ENCODE peak calls at places on chromosomes 3 and 15, in seven cellular contexts. P is GM23248, A is neural progenitor cell, O is heart left ventricle, H is right cardiac atrium, Q is transverse colon, K is psoas muscle. F is an unnamed sample. For H3K4me1, the result is how much of the 10 kb centered on the place peaks cover.

GRCh38 chr3:157232146-157232545 is 72.2 kb upstream of the CCNL1 start:
- DNase-seq in H (no peak), A (no peak), P (peak), Q (no peak), O (no peak), K (no peak), F (no peak)

GRCh38 chr15:70318996-70319465 is 221.3 kb upstream of the TLE3 start:
- DNase-seq in A (no peak), P (peak), O (no peak), Q (peak), K (peak), H (no peak), F (no peak)

GRCh38 chr3:72606005-72606800 is 242.0 kb downstream of the SHQ1 start:
- DNase-seq in K (no peak), Q (no peak), P (no peak), H (no peak), O (no peak), A (no peak), F (no peak)

GRCh38 chr3:154515921-154516320 is 85.9 kb upstream of the GPR149 start:
- DNase-seq in K (no peak), Q (no peak), H (no peak), O (no peak), A (no peak), P (no peak), F (no peak)

GRCh38 chr3:138408751-138409161 is 25.7 kb upstream of the ESYT3 start:
- DNase-seq in Q (no peak), O (no peak), P (peak), H (no peak), A (no peak), K (no peak), F (no peak)

GRCh38 chr3:58521917-58522680 is 14.9 kb downstream of the ACOX2 start:
- DNase-seq in P (no peak), H (no peak), K (no peak), A (peak), O (no peak), Q (no peak), F (no peak)

GRCh38 chr15:31306426-31307269 is 20.0 kb upstream of the KLF13 start:
- DNase-seq in P (no peak), A (peak), H (peak), O (peak), K (no peak), Q (no peak), F (peak)

GRCh38 chr3:170128259-170128976 is 53.1 kb downstream of the PHC3 start:
- DNase-seq in K (no peak), A (no peak), H (no peak), O (no peak), P (no peak), Q (peak), F (no peak)

GRCh38 chr15:70308011-70308761 is 210.5 kb upstream of the TLE3 start:
- DNase-seq in H (no peak), P (no peak), K (no peak), Q (no peak), O (no peak), A (no peak), F (no peak)

GRCh38 chr15:39159833-39160232 is 421.0 kb upstream of the THBS1 start:
- DNase-seq in Q (no peak), P (no peak), K (no peak), H (no peak), O (no peak), A (no peak), F (no peak)

GRCh38 chr3:150300847-150301517 is 107.1 kb upstream of the TSC22D2 start:
- DNase-seq in K (no peak), H (no peak), O (no peak), P (peak), Q (no peak), A (no peak), F (no peak)

GRCh38 chr15:68056097-68056865 is 2.2 kb downstream of the PIAS1 start:
- DNase-seq in O (no peak), H (no peak), K (no peak), A (peak), P (peak), Q (no peak), F (no peak)

GRCh38 chr15:68501616-68502015 is 69.7 kb upstream of the ITGA11 start:
- DNase-seq in A (no peak), K (no peak), H (no peak), Q (no peak), P (no peak), O (no peak), F (no peak)

GRCh38 chr3:47758261-47759025 is 23.2 kb downstream of the SMARCC1 start:
- DNase-seq in O (no peak), K (no peak), P (no peak), H (no peak), Q (no peak), A (no peak), F (no peak)

GRCh38 chr3:129256270-129256669 is 6.9 kb downstream of the COPG1 start:
- DNase-seq in A (no peak), H (no peak), K (no peak), O (no peak), Q (no peak), P (no peak), F (no peak)

GRCh38 chr3:181292984-181293383 is 303.4 kb upstream of the DNAJC19 start:
- DNase-seq in K (no peak), O (no peak), A (no peak), H (no peak), Q (no peak), P (peak), F (no peak)

GRCh38 chr15:71512281-71513016 is 297.9 kb upstream of the NR2E3 start:
- DNase-seq in K (no peak), Q (no peak), A (no peak), H (no peak), O (no peak), P (no peak), F (no peak)

GRCh38 chr3:101466465-101467309 is 46.3 kb downstream of the SENP7 start:
- DNase-seq in K (no peak), H (no peak), O (no peak), A (peak), Q (peak), P (no peak), F (peak)

GRCh38 chr3:183871541-183871940 is 13.1 kb downstream of the PARL start:
- DNase-seq in Q (no peak), O (no peak), H (no peak), A (no peak), P (no peak), K (no peak), F (no peak)

GRCh38 chr3:45552773-45553371 is 41.7 kb upstream of the LIMD1 start:
- DNase-seq in Q (no peak), O (no peak), P (no peak), A (no peak), K (no peak), H (no peak), F (no peak)

GRCh38 chr3:52769786-52770445 is 824 bp downstream of the NEK4 start:
- DNase-seq in H (no peak), P (peak), O (no peak), A (no peak), K (no peak), Q (no peak), F (no peak)

GRCh38 chr3:197312431-197312830 is 14.0 kb upstream of the DLG1 start:
- DNase-seq in K (no peak), A (no peak), O (no peak), H (no peak), Q (no peak), P (no peak), F (no peak)

GRCh38 chr3:153528473-153528872 is 366.4 kb downstream of the RAP2B start:
- DNase-seq in A (no peak), H (no peak), K (no peak), O (no peak), P (no peak), Q (no peak), F (no peak)

GRCh38 chr3:45234250-45234649 is 8.2 kb upstream of the TMEM158 start:
- DNase-seq in H (no peak), K (no peak), O (no peak), P (no peak), Q (no peak), A (no peak), F (no peak)

GRCh38 chr15:68783226-68784054 is 37.3 kb downstream of the ANP32A start:
- DNase-seq in P (no peak), Q (peak), A (peak), K (peak), O (no peak), H (no peak), F (peak)

GRCh38 chr15:51286816-51287215 is 51.6 kb downstream of the CYP19A1 start:
- DNase-seq in P (no peak), A (no peak), O (no peak), Q (no peak), H (no peak), K (no peak), F (peak)
- H3K4me1 ChIP-seq in P (under half), A (under half), O (under half), Q (under half), H (under half), K (under half), F (under half)

GRCh38 chr3:64440498-64440897 is 215.2 kb upstream of the PRICKLE2 start:
- DNase-seq in O (no peak), Q (no peak), A (no peak), P (peak), H (no peak), K (no peak), F (no peak)

GRCh38 chr3:64441861-64442260 is 216.6 kb upstream of the PRICKLE2 start:
- DNase-seq in P (no peak), H (no peak), A (no peak), O (no peak), K (no peak), Q (no peak), F (no peak)

GRCh38 chr3:64445318-64446300 is 220.3 kb upstream of the PRICKLE2 start:
- DNase-seq in P (peak), O (no peak), K (no peak), A (peak), Q (peak), H (peak), F (peak)

GRCh38 chr3:64444619-64445317 is 219.5 kb upstream of the PRICKLE2 start:
- DNase-seq in A (peak), H (peak), P (peak), Q (no peak), O (no peak), K (no peak), F (peak)

GRCh38 chr3:64443553-64444331 is 218.5 kb upstream of the PRICKLE2 start:
- DNase-seq in A (no peak), O (no peak), H (peak), P (peak), K (no peak), Q (no peak), F (no peak)
- H3K4me3 ChIP-seq in A (no peak), O (peak), H (no peak), P (peak), K (no peak), Q (no peak), F (no peak)

GRCh38 chr3:63968612-63969350 is 54.5 kb downstream of the PSMD6 start:
- DNase-seq in A (no peak), P (peak), Q (no peak), H (no peak), O (no peak), K (no peak), F (no peak)

GRCh38 chr3:63966007-63966406 is 53.8 kb upstream of the SCAANT1 start:
- DNase-seq in K (no peak), A (no peak), H (no peak), O (no peak), P (no peak), Q (no peak), F (no peak)

GRCh38 chr3:63966871-63967270 is 54.7 kb upstream of the SCAANT1 start:
- DNase-seq in A (no peak), P (no peak), H (no peak), K (no peak), O (no peak), Q (peak), F (no peak)

GRCh38 chr3:63969866-63970265 is 53.4 kb downstream of the PSMD6 start:
- DNase-seq in H (no peak), P (no peak), A (no peak), K (no peak), Q (no peak), O (no peak), F (no peak)

DNA sequence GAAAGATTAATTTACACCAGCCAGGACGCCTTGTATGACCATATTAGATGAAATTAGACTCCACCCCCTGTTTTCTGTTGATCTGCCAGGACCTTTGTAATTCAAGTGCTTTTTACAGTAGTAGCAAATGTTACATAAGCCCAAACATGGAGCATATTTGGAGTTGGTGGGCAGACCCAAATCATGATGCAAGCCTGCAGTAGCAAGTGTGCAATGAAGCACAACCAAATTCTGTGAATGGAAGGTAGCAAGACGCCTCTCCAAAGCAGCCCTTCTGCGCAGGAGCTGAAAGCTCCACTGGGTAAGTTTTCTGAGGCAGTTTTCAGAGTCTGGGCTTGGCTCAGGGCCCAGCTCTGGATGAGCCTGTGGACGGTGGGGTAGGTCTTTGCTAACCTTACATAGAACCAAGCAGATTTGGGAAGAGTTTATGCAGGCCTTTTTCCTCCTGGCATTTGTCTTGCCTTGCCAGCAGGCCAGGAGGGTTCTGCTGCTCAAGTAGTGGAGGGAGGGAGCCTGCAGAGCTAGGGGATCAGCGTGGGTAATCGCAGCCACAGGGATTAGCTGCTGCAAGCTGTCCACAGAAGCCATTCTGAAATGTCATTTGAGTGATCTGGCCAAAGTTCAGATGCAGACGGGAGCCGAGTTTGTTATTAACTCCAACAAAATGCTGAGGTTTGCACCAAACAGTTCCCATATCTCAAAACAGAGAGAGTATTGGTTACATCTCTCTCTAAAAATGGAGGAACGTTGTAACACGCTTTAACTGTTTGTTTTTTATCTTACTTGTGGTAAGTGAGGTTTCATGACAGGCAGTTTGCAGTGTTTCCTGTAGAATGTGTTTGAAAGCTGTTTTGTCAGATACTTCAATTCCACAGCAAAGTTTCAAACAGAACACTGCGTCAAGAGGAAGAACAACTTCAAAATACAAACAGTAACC is 55.4 kb downstream of the PSMD6 start:
- DNase-seq in A (peak), O (peak), K (peak), H (peak), Q (peak), P (peak), F (peak)
- H3K4me1 ChIP-seq in A (half or more), O (half or more), K (half or more), H (under half), Q (half or more), P (half or more), F (half or more)

GRCh38 chr3:185822221-185822956 is 2.5 kb downstream of the IGF2BP2 start:
- DNase-seq in H (no peak), Q (no peak), O (no peak), K (no peak), A (no peak), P (peak), F (no peak)
- H3K4me3 ChIP-seq in H (peak), Q (peak), O (peak), K (peak), A (peak), P (peak), F (no peak)

GRCh38 chr3:139456391-139456790 is 19.9 kb downstream of the RBP2 start:
- DNase-seq in O (no peak), P (no peak), K (no peak), Q (no peak), A (no peak), H (no peak), F (no peak)
- H3K4me1 ChIP-seq in O (under half), P (under half), K (under half), Q (under half), A (under half), H (under half), F (under half)

GRCh38 chr15:60385620-60386552 is 11.9 kb downstream of the ANXA2 start:
- DNase-seq in K (no peak), A (no peak), Q (no peak), P (peak), O (no peak), H (no peak), F (no peak)
- H3K4me3 ChIP-seq in K (no peak), A (no peak), Q (no peak), P (peak), O (no peak), H (no peak), F (no peak)

DNA sequence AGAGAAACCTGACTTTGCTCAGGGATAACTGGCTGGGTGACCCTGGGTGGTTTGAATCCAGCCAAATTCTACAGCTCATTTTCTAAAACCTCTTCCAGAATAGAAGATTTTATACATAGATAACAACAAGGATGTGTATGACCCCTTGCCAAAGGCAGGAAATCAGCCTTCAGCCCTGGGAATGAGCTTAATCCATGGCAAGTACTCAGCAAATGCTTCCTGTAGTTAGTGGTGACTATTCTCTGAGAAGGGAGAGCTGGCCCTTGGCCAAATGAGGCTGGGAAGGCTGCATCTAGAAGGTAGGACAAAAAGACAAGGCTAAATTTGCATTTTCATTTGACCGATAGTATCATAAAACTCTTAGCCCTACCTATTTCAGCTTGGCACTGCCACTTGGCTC is 4.6 kb upstream of the HACD3 start:
- DNase-seq in K (no peak), O (peak), P (peak), Q (peak), A (no peak), H (peak), F (no peak)
- H3K4me1 ChIP-seq in K (under half), O (under half), P (under half), Q (under half), A (under half), H (under half), F (under half)

GRCh38 chr3:9701006-9701405 is 2.6 kb upstream of the CPNE9 start:
- DNase-seq in P (no peak), A (no peak), H (no peak), O (no peak), Q (no peak), K (no peak), F (no peak)

GRCh38 chr3:9701711-9702110 is 1.9 kb upstream of the CPNE9 start:
- DNase-seq in K (no peak), P (no peak), H (no peak), Q (no peak), O (no peak), A (no peak), F (no peak)

GRCh38 chr3:9703240-9703639 is 393 bp upstream of the CPNE9 start:
- DNase-seq in K (no peak), P (no peak), H (no peak), A (no peak), O (no peak), Q (no peak), F (no peak)

GRCh38 chr3:9703736-9704342 is at the start of gene CPNE9:
- DNase-seq in P (peak), O (no peak), Q (no peak), K (no peak), A (peak), H (no peak), F (no peak)

DNA sequence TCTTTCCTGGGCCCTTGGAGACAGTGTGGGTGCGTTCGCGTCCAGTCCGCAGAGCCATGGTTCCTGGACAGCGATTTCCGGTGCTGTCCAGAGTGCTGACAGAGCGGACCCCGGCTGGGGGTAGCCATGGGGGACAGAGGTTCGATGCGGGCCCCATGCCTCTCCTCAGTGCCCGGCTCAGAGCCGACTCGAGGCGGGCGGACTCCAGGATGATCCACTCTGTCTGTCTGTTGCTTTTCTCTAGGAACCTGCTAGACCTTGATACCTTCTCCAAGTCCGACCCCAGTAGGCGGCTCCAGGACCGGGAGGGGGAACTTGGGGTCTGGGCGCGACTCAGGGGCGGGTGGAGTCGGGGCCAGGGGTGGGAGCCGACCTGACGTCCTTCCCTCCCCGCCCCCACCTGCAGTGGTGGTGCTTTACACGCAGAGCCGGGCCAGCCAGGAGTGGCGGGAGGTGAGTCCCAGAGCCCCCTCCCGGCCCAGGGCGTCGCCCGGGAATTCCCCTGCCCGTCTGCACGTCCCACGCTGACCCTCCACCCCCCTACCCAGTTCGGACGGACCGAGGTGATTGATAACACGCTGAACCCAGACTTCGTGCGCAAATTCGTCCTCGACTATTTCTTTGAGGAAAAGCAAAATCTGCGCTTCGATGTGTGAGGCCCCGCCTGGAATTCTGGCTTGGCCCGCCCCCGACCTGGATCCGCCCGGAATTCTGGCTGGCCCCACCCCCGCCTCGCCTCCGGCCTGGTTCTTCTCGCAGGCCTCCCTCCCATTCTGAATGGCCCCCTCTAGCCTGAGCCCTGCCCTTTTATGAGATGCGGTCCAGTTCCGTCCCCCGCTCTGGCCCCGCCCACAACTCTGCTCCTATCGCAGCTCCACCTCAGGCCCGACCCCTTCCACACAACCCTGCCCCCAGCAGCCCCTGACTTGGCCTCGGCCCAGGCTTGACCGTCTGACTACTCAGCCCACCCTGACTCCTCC is 1.0 kb downstream of the CPNE9 start:
- DNase-seq in K (peak), Q (peak), H (peak), P (peak), O (peak), A (peak), F (peak)
- H3K4me3 ChIP-seq in K (peak), Q (peak), H (no peak), P (peak), O (peak), A (peak), F (no peak)

F was measured in mucosa of descending colon.